ENCODE peak calls at places on chromosomes 6 and 20, in six cellular contexts. R is tibial artery; K is NCI-H345; J is KBM-7; H is cardiac muscle cell; E is stimulated activated CD8-positive, alpha-beta memory T cell treated with anti-CD3 and anti-CD28 coated beads, Interleukin-4, amount 100 ng/mL, for 24 hours. G is an unnamed sample.
A peak's percentile ranks its signal among the peaks of the same experiment; 100 is the strongest.

GRCh38 chr6:111871725-111872520 is 1.3 kb downstream of the FYN start:
- DNase-seq in R (peak; percentile 48), K (no peak), J (peak; percentile 15), H (peak; percentile 47), E (no peak), G (peak; percentile 88)

GRCh38 chr6:54981647-54982046 is 135.1 kb downstream of the FAM83B start:
- DNase-seq in R (no peak), K (no peak), J (no peak), H (no peak), E (no peak), G (no peak)

GRCh38 chr20:62387219-62387913 is 463 bp downstream of the RPS21 start:
- DNase-seq in R (no peak), K (no peak), J (no peak), H (no peak), E (no peak), G (peak; percentile 56)

GRCh38 chr6:99013145-99013544 is 65.4 kb upstream of the FBXL4 start:
- DNase-seq in R (no peak), K (no peak), J (no peak), H (peak; percentile 23), E (no peak), G (no peak)

GRCh38 chr20:53927990-53928389 is 142.4 kb downstream of the BCAS1 start:
- DNase-seq in R (no peak), K (no peak), J (no peak), H (no peak), E (no peak), G (no peak)

GRCh38 chr6:157281570-157281969 is 41.7 kb downstream of the TMEM242 start:
- DNase-seq in R (no peak), K (no peak), J (peak; percentile 39), H (peak; percentile 17), E (no peak), G (no peak)

GRCh38 chr6:47362857-47363461 is 53.3 kb upstream of the TNFRSF21 start:
- DNase-seq in R (no peak), K (no peak), J (no peak), H (no peak), E (no peak), G (no peak)

GRCh38 chr20:53829706-53830521 is 236.3 kb upstream of the ZNF217 start:
- DNase-seq in R (no peak), K (no peak), J (peak; percentile 71), H (peak; percentile 49), E (no peak), G (peak; percentile 60)

GRCh38 chr6:22765015-22765414 is 195.6 kb downstream of the HDGFL1 start:
- DNase-seq in R (no peak), K (no peak), J (no peak), H (peak; percentile 66), E (no peak), G (no peak)

G was measured in NCI-H1417.